ENCODE peak calls at places on chromosomes 1 and 21, in five cellular contexts. One of them, this sample, is unnamed.

GRCh38 chr21:36330904-36331303 is 10.9 kb downstream of the MORC3 start:
- DNase-seq in A549: peak
- DNase-seq in mammary epithelial cell: peak
- DNase-seq in lower leg skin: no peak
- DNase-seq in testis: peak
- DNase-seq in this sample: peak

GRCh38 chr1:43453442-43454269 is at the start of gene HYI:
- DNase-seq in A549: peak
- DNase-seq in mammary epithelial cell: peak
- DNase-seq in lower leg skin: peak
- DNase-seq in testis: peak
- DNase-seq in this sample: peak

GRCh38 chr1:55593299-55593698 is 378.1 kb upstream of the USP24 start:
- DNase-seq in A549: no peak
- DNase-seq in mammary epithelial cell: no peak
- DNase-seq in lower leg skin: no peak
- DNase-seq in testis: no peak
- DNase-seq in this sample: no peak

GRCh38 chr1:55885619-55886018 is 670.5 kb upstream of the USP24 start:
- DNase-seq in A549: no peak
- DNase-seq in mammary epithelial cell: no peak
- DNase-seq in lower leg skin: no peak
- DNase-seq in testis: no peak
- DNase-seq in this sample: no peak

GRCh38 chr1:31101147-31101502 is 35.6 kb upstream of the PUM1 start:
- DNase-seq in A549: no peak
- DNase-seq in mammary epithelial cell: peak
- DNase-seq in lower leg skin: no peak
- DNase-seq in testis: no peak
- DNase-seq in this sample: peak

GRCh38 chr1:4425892-4426291 is 228.5 kb upstream of the AJAP1 start:
- DNase-seq in A549: peak
- DNase-seq in mammary epithelial cell: no peak
- DNase-seq in lower leg skin: no peak
- DNase-seq in testis: peak
- DNase-seq in this sample: no peak

GRCh38 chr1:182809414-182809957 is 19.9 kb downstream of the NPL start:
- DNase-seq in A549: no peak
- DNase-seq in mammary epithelial cell: no peak
- DNase-seq in lower leg skin: no peak
- DNase-seq in testis: no peak
- DNase-seq in this sample: no peak

GRCh38 chr1:2240251-2241156 is 12.4 kb downstream of the SKI start:
- DNase-seq in A549: no peak
- DNase-seq in mammary epithelial cell: peak
- DNase-seq in lower leg skin: peak
- DNase-seq in testis: peak
- DNase-seq in this sample: no peak

GRCh38 chr21:14962217-14962616 is 102.6 kb downstream of the NRIP1 start:
- DNase-seq in A549: no peak
- DNase-seq in mammary epithelial cell: no peak
- DNase-seq in lower leg skin: no peak
- DNase-seq in testis: no peak
- DNase-seq in this sample: no peak

GRCh38 chr1:2159124-2159523 is 35.4 kb downstream of the FAAP20 start:
- DNase-seq in A549: no peak
- DNase-seq in mammary epithelial cell: no peak
- DNase-seq in lower leg skin: no peak
- DNase-seq in testis: no peak
- DNase-seq in this sample: no peak

GRCh38 chr1:203091761-203092330 is 6.0 kb upstream of the MYOG start:
- DNase-seq in A549: no peak
- DNase-seq in mammary epithelial cell: peak
- DNase-seq in lower leg skin: no peak
- DNase-seq in testis: no peak
- DNase-seq in this sample: no peak

GRCh38 chr1:231603598-231604275 is 22.9 kb upstream of the DISC1 start:
- DNase-seq in A549: peak
- DNase-seq in mammary epithelial cell: peak
- DNase-seq in lower leg skin: no peak
- DNase-seq in testis: peak
- DNase-seq in this sample: peak

GRCh38 chr1:114164840-114165543 is 11.3 kb upstream of the SYT6 start:
- DNase-seq in A549: no peak
- DNase-seq in mammary epithelial cell: no peak
- DNase-seq in lower leg skin: no peak
- DNase-seq in testis: no peak
- DNase-seq in this sample: no peak

GRCh38 chr1:12600880-12601633 is 17.0 kb downstream of the DHRS3 start:
- DNase-seq in A549: peak
- DNase-seq in mammary epithelial cell: no peak
- DNase-seq in lower leg skin: no peak
- DNase-seq in testis: no peak
- DNase-seq in this sample: peak

GRCh38 chr1:170355267-170355801 is 176.6 kb upstream of the GORAB start:
- DNase-seq in A549: no peak
- DNase-seq in mammary epithelial cell: no peak
- DNase-seq in lower leg skin: no peak
- DNase-seq in testis: no peak
- DNase-seq in this sample: peak

GRCh38 chr1:84289169-84289785 is 12.2 kb upstream of the SAMD13 start:
- DNase-seq in A549: no peak
- DNase-seq in mammary epithelial cell: no peak
- DNase-seq in lower leg skin: no peak
- DNase-seq in testis: no peak
- DNase-seq in this sample: peak

GRCh38 chr1:36397378-36398230 is at the start of gene LSM10:
- DNase-seq in A549: peak
- DNase-seq in mammary epithelial cell: peak
- DNase-seq in lower leg skin: peak
- DNase-seq in testis: peak
- DNase-seq in this sample: peak

GRCh38 chr1:160237558-160237957 is 24.8 kb downstream of the DCAF8 start:
- DNase-seq in A549: no peak
- DNase-seq in mammary epithelial cell: no peak
- DNase-seq in lower leg skin: no peak
- DNase-seq in testis: no peak
- DNase-seq in this sample: no peak

GRCh38 chr1:234987415-234988159 is 141.1 kb downstream of the TOMM20 start:
- DNase-seq in A549: peak
- DNase-seq in mammary epithelial cell: peak
- DNase-seq in lower leg skin: peak
- DNase-seq in testis: peak
- DNase-seq in this sample: peak

GRCh38 chr1:228209657-228210056 is 1.8 kb downstream of the OBSCN start:
- DNase-seq in A549: no peak
- DNase-seq in mammary epithelial cell: no peak
- DNase-seq in lower leg skin: no peak
- DNase-seq in testis: no peak
- DNase-seq in this sample: no peak

GRCh38 chr1:228211091-228211870 is 3.4 kb downstream of the OBSCN start:
- DNase-seq in A549: no peak
- DNase-seq in mammary epithelial cell: no peak
- DNase-seq in lower leg skin: no peak
- DNase-seq in testis: no peak
- DNase-seq in this sample: no peak

GRCh38 chr1:228210684-228211083 is 2.8 kb downstream of the OBSCN start:
- DNase-seq in A549: no peak
- DNase-seq in mammary epithelial cell: no peak
- DNase-seq in lower leg skin: no peak
- DNase-seq in testis: no peak
- DNase-seq in this sample: no peak

GRCh38 chr1:228208831-228209524 is 1.1 kb downstream of the OBSCN start:
- DNase-seq in A549: no peak
- DNase-seq in mammary epithelial cell: no peak
- DNase-seq in lower leg skin: no peak
- DNase-seq in testis: no peak
- DNase-seq in this sample: no peak

DNA sequence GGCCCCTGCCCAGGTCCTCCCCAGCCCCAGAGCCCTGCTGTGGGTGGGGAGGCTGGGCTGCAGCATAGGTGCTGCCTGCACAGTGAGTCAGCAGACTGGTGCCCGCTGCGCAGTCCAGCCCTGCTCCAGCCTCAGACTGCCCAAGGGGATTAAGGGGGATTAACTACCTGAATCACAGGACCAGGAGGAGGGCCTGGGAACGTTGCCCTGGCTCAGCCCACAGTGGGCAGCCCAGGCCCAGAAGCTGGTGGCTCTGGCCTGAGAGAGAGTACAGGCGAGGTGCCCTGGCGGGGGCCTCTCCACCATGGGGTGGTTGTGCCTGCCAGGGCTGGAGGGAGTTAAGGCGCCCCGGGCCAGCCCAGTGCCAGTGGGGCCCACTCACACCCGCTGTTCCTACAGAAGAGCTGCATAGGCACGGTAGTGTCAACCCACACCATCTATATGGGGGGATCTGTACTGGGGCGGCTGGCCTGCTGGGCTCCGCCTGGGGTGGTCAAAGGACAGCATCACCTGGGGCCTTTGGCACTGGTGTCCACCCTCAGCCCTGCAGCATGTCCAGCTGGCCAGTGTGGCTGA is 2.3 kb downstream of the OBSCN start:
- DNase-seq in A549: peak
- DNase-seq in mammary epithelial cell: peak
- DNase-seq in lower leg skin: no peak
- DNase-seq in testis: no peak
- DNase-seq in this sample: no peak
- H3K4me3 ChIP-seq in A549: no peak
- H3K4me3 ChIP-seq in mammary epithelial cell: no peak
- H3K4me3 ChIP-seq in lower leg skin: no peak
- H3K4me3 ChIP-seq in testis: no peak
- H3K4me3 ChIP-seq in this sample: no peak

DNA sequence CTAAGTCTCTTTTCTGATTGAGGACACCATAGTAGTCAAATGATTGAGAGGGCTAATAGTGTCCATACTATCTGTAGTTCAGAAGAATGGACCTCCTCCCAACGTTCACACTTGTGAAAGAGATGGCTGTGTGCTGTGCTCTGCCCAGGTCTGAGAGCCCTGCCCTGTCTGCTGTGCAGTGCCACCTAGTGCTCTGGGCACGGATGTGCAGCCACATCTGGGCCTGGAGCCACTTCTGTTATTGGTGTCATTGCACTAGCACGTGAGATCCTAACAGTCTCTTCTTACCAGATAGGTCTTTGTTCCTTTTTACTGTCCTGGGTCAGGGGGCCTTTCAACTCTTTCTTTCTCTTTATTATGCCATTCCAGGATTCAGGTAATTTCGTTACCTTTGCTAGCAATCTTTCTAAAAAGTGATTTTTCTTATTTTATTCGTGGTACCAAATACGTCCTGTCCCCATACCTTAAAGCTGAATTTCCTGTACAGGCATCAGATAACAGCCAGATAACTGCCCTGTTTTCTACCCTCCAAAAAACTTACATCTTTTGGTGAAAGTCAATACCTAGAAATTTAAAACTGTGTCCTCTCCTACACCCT is 21.7 kb downstream of the INTS3 start:
- DNase-seq in A549: peak
- DNase-seq in mammary epithelial cell: peak
- DNase-seq in lower leg skin: peak
- DNase-seq in testis: peak
- DNase-seq in this sample: peak
- TF ChIP-seq CTCF in A549: peak
- TF ChIP-seq CTCF in mammary epithelial cell: peak
- TF ChIP-seq CTCF in lower leg skin: no peak
- TF ChIP-seq CTCF in testis: peak
- TF ChIP-seq CTCF in this sample: peak

GRCh38 chr1:41435570-41436178 is 48.8 kb downstream of the EDN2 start:
- DNase-seq in A549: no peak
- DNase-seq in mammary epithelial cell: no peak
- DNase-seq in lower leg skin: no peak
- DNase-seq in testis: no peak
- DNase-seq in this sample: no peak
- H3K4me3 ChIP-seq in A549: no peak
- H3K4me3 ChIP-seq in mammary epithelial cell: no peak
- H3K4me3 ChIP-seq in lower leg skin: no peak
- H3K4me3 ChIP-seq in testis: no peak
- H3K4me3 ChIP-seq in this sample: no peak

GRCh38 chr1:164560076-164560475 is 1.1 kb downstream of the PBX1 start:
- DNase-seq in A549: no peak
- DNase-seq in mammary epithelial cell: peak
- DNase-seq in lower leg skin: no peak
- DNase-seq in testis: no peak
- DNase-seq in this sample: peak
- TF ChIP-seq CTCF in A549: no peak
- TF ChIP-seq CTCF in mammary epithelial cell: no peak
- TF ChIP-seq CTCF in lower leg skin: no peak
- TF ChIP-seq CTCF in testis: no peak
- TF ChIP-seq CTCF in this sample: no peak

GRCh38 chr1:26337206-26337535 is 16.8 kb downstream of the CRYBG2 start:
- DNase-seq in A549: no peak
- DNase-seq in mammary epithelial cell: no peak
- DNase-seq in lower leg skin: no peak
- DNase-seq in testis: no peak
- DNase-seq in this sample: no peak
- H3K4me3 ChIP-seq in A549: no peak
- H3K4me3 ChIP-seq in mammary epithelial cell: no peak
- H3K4me3 ChIP-seq in lower leg skin: no peak
- H3K4me3 ChIP-seq in testis: no peak
- H3K4me3 ChIP-seq in this sample: no peak

DNA sequence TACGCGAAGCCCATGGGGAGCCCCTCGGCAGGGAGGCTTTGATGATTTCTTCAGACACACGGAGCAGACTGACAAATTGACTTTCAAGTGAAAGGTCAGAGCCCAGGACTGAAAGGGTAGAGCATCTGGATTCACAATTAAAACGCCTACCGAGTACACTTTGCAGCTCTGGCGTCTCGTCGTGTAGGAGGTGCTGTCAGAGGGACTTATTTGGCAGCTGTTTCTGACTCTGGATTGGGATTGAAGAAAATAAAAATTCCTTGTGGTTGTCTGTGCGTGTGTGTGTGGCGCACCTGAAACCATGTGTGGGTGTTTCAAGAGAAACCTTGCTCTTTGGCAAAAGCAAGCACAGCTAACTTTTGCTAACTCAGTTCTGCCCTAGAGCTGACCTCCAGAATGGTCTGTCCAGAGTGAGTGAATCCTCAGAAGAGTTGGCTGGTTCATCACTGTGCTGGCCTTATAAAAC is 348.7 kb downstream of the HLX start:
- DNase-seq in A549: no peak
- DNase-seq in mammary epithelial cell: peak
- DNase-seq in lower leg skin: no peak
- DNase-seq in testis: no peak
- DNase-seq in this sample: no peak
- TF ChIP-seq CTCF in A549: no peak
- TF ChIP-seq CTCF in mammary epithelial cell: no peak
- TF ChIP-seq CTCF in lower leg skin: no peak
- TF ChIP-seq CTCF in testis: no peak
- TF ChIP-seq CTCF in this sample: no peak